ENCODE peak calls at places on chromosomes 7 and 10, in four cellular contexts. Z is CD8-positive, alpha-beta memory T cell; W is trophoblast cell; I is naive thymus-derived CD4-positive, alpha-beta T cell. K is an unnamed sample.

GRCh38 chr10:3293536-3294431 is 121.2 kb upstream of the PITRM1 start:
- DNase-seq in Z (no peak), W (no peak), I (no peak), K (no peak)

GRCh38 chr7:121544726-121545125 is 148.6 kb upstream of the FAM3C start:
- DNase-seq in I (no peak), Z (no peak), W (peak; percentile 66), K (no peak)

GRCh38 chr7:100965723-100966541 is 3.4 kb upstream of the MUC12 start:
- DNase-seq in I (peak; percentile 88), Z (peak; percentile 59), W (peak; percentile 77), K (peak; percentile 99)

GRCh38 chr7:116528008-116528789 is 3.4 kb downstream of the CAV1 start:
- DNase-seq in W (peak; percentile 55), I (no peak), Z (no peak), K (no peak)

GRCh38 chr10:97623277-97623676 is 10.0 kb downstream of the MORN4 start:
- DNase-seq in Z (no peak), I (no peak), W (no peak), K (no peak)

GRCh38 chr10:58952747-58953466 is 223.5 kb upstream of the PHYHIPL start:
- DNase-seq in W (peak; percentile 16), Z (no peak), I (no peak), K (peak; percentile 67)

GRCh38 chr7:100467638-100468373 is 3.7 kb upstream of the SPACDR start:
- DNase-seq in I (no peak), Z (no peak), W (no peak), K (no peak)

GRCh38 chr7:157699357-157700013 is 362.7 kb downstream of the DNAJB6 start:
- DNase-seq in W (no peak), Z (no peak), I (no peak), K (no peak)

GRCh38 chr7:142885311-142886230 is at the start of gene TRPV6:
- DNase-seq in W (peak; percentile 41), Z (no peak), I (no peak), K (peak; percentile 64)

GRCh38 chr7:98930921-98931320 is 52.6 kb downstream of the TRRAP start:
- DNase-seq in I (no peak), Z (no peak), W (no peak), K (no peak)

GRCh38 chr7:98816925-98817710 is 52.7 kb downstream of the TMEM130 start:
- DNase-seq in Z (no peak), W (no peak), I (no peak), K (no peak)

GRCh38 chr7:117164578-117164977 is 158.3 kb downstream of the WNT2 start:
- DNase-seq in Z (no peak), I (no peak), W (no peak), K (no peak)

GRCh38 chr7:137961200-137962177 is 40.4 kb downstream of the CREB3L2 start:
- DNase-seq in I (peak; percentile 30), W (no peak), Z (no peak), K (no peak)

GRCh38 chr10:13399752-13400151 is 51.7 kb upstream of the SEPHS1 start:
- DNase-seq in I (no peak), W (no peak), Z (no peak), K (no peak)

GRCh38 chr7:53541467-53541866 is 506.0 kb downstream of the POM121L12 start:
- DNase-seq in I (no peak), W (no peak), Z (no peak), K (no peak)

GRCh38 chr10:100504101-100504500 is 15.6 kb downstream of the SEC31B start:
- DNase-seq in W (no peak), I (no peak), Z (no peak), K (no peak)

GRCh38 chr10:71132321-71132810 is 80.0 kb upstream of the UNC5B start:
- DNase-seq in Z (no peak), W (no peak), I (no peak), K (no peak)

GRCh38 chr10:110843031-110843430 is 28.7 kb upstream of the PDCD4 start:
- DNase-seq in W (no peak), Z (no peak), I (peak; percentile 46), K (no peak)

GRCh38 chr10:110842305-110842952 is 29.3 kb upstream of the PDCD4 start:
- DNase-seq in Z (no peak), W (no peak), I (no peak), K (no peak)

GRCh38 chr10:110840923-110841428 is 30.8 kb upstream of the PDCD4 start:
- DNase-seq in Z (no peak), W (no peak), I (no peak), K (no peak)

GRCh38 chr10:110841767-110842267 is 29.9 kb upstream of the PDCD4 start:
- DNase-seq in W (peak; percentile 57), Z (no peak), I (no peak), K (no peak)

DNA sequence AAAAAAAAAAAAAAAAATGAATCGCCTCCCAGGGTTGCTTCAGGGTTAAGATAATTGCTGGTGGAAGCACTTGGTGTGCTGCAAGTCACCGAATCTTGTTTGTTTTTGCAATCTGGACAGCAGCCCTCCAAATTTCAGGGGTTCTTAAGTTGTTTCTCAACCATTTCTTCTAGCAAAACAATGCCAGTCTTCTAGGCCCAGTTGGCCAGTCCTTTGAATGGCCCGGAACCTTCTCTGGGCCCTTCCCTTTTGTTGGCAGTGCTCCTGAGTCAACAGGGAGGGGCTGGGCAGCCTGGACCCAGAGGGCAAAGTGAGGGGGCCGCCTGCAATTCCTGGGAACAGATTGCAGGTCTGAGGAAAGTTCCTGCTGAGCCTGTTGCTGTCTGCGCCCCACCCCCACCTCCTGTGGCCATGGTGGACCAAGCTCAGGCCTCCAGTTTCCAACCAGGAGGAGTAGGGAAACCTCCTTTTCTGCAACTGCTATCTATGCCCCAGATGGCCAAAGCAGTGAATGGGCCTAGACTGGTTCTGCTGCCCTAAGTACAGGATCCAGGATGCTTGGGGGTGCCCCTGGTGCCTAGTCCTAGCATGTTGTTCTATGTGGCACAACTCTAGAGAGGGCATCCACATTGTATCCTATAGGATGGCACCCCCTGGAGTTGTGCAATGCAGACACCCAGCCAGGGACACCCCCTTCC is 31.4 kb upstream of the PDCD4 start:
- DNase-seq in I (no peak), W (no peak), Z (no peak), K (no peak)
- H3K4me1 ChIP-seq in I (peaks cover 15% of the 10 kb centered on the region), W (peaks cover 24% of the 10 kb centered on the region), Z (peaks cover 40% of the 10 kb centered on the region), K (peaks cover 4% of the 10 kb centered on the region)

GRCh38 chr7:36010656-36011587 is 142.1 kb upstream of the EEPD1 start:
- DNase-seq in I (no peak), Z (no peak), W (no peak), K (no peak)
- H3K4me3 ChIP-seq in I (no peak overlapping the region), Z (no peak overlapping the region), W (no peak overlapping the region), K (no peak overlapping the region)

GRCh38 chr10:89003344-89003743 is 12.7 kb downstream of the FAS start:
- DNase-seq in I (no peak), Z (no peak), W (no peak), K (no peak)
- H3K4me1 ChIP-seq in I (peaks cover 36% of the 10 kb centered on the region), Z (peaks cover 38% of the 10 kb centered on the region), W (no peaks in the 10 kb centered on the region), K (no peaks in the 10 kb centered on the region)

GRCh38 chr10:117539271-117539876 is 3.2 kb upstream of the EMX2 start:
- DNase-seq in W (no peak), I (no peak), Z (no peak), K (no peak)

GRCh38 chr10:117536359-117536861 is 6.1 kb upstream of the EMX2 start:
- DNase-seq in I (no peak), Z (no peak), W (no peak), K (no peak)

GRCh38 chr10:117536862-117537435 is 5.6 kb upstream of the EMX2 start:
- DNase-seq in W (no peak), I (no peak), Z (no peak), K (no peak)

GRCh38 chr10:117537436-117537903 is 5.1 kb upstream of the EMX2 start:
- DNase-seq in Z (no peak), W (no peak), I (peak; percentile 47), K (peak; percentile 39)

GRCh38 chr10:117537904-117538524 is 4.5 kb upstream of the EMX2 start:
- DNase-seq in W (no peak), I (no peak), Z (no peak), K (no peak)
- H3K4me3 ChIP-seq in W (no peak overlapping the region), I (no peak overlapping the region), Z (no peak overlapping the region), K (no peak overlapping the region)

DNA sequence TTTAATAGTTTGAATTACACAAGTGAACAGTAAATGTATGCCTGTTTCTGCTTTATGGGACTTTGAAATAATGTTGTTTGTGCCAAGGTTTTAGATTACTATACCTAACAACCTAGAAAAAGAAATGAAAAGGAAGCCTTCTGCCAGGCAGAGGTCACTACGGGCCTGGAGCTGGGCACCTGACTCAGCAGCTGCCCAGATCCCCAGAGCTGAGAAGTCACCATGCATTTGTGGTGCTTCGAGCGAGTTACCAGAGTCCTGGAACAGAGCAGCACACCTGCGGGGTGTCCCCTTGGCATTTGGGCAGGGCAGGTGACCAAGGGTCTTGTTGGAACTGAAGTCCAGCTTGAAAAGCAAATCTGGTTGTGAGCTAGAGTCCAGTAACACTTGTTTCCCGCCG is 25.5 kb downstream of the EGFR start:
- DNase-seq in W (no peak), Z (no peak), I (no peak), K (no peak)
- H3K4me1 ChIP-seq in W (no peaks in the 10 kb centered on the region), Z (no peaks in the 10 kb centered on the region), I (no peaks in the 10 kb centered on the region), K (peaks cover 37% of the 10 kb centered on the region)

DNA sequence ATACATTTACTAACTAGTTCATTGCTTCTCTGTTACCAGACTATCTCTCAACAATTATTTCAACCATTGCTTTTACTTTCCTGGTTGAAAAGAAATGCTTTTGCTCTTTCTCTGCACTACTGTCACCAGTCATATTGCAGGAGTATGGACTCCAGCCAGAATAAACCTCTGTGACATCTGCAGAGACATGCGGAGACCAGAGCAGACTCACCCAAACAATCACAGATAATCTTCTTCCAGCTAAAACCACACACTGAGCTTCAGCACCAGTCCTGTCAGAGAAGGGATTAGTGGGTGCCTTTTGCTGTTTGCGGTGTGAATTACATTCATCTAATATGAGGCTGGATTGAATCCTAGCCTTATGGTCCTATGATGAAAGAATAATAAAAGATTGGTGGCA is 258.6 kb downstream of the CNTNAP2 start:
- DNase-seq in I (no peak), Z (no peak), W (no peak), K (no peak)
- H3K4me3 ChIP-seq in I (no peak overlapping the region), Z (no peak overlapping the region), W (no peak overlapping the region), K (no peak overlapping the region)

DNA sequence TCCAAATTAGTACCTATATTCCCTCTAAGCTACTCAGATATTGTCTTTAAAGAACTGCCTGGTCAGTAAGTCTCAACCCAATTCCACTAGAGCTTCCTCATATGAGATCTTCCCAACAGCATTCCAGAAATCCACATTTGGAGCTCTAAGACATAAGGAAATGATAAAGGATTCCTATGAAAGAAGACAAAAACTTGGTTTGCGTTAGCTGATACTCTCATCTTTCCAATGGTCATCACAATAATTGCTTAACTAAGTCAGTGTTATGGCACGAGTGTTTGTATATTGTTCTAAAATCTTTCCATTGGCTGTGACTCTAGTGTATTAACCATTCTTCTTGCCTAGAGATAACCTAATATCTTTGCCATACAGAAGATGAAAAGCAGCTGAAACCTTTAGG is 289.0 kb downstream of the SNX13 start:
- DNase-seq in W (no peak), Z (no peak), I (no peak), K (no peak)
- H3K4me1 ChIP-seq in W (peaks cover 2% of the 10 kb centered on the region), Z (no peaks in the 10 kb centered on the region), I (no peaks in the 10 kb centered on the region), K (no peaks in the 10 kb centered on the region)

GRCh38 chr7:151302531-151302930 is 39.1 kb upstream of the NUB1 start:
- DNase-seq in Z (no peak), W (no peak), I (no peak), K (no peak)

GRCh38 chr7:151306860-151307259 is 34.8 kb upstream of the NUB1 start:
- DNase-seq in W (no peak), Z (no peak), I (no peak), K (no peak)

GRCh38 chr7:151307536-151307935 is 34.1 kb upstream of the NUB1 start:
- DNase-seq in I (no peak), Z (no peak), W (no peak), K (no peak)

GRCh38 chr7:151306374-151306773 is 35.2 kb upstream of the NUB1 start:
- DNase-seq in Z (no peak), W (no peak), I (no peak), K (no peak)

GRCh38 chr7:151304856-151305255 is 36.8 kb upstream of the NUB1 start:
- DNase-seq in W (peak; percentile 5), Z (no peak), I (no peak), K (no peak)
- H3K4me3 ChIP-seq in W (no peak overlapping the region), Z (no peak overlapping the region), I (no peak overlapping the region), K (no peak overlapping the region)

K was measured in Caco-2.